ENCODE peak calls at places on chromosomes 3 and 15, in four cellular contexts. One of them, this sample, is unnamed.

GRCh38 chr3:62028236-62028635 is 345.1 kb downstream of the FEZF2 start:
- DNase-seq in bronchial epithelial cell: no peak
- DNase-seq in fibroblast of the aortic adventitia: no peak
- DNase-seq in hepatocyte: no peak
- DNase-seq in this sample: no peak

GRCh38 chr15:88730751-88731150 is 72.5 kb upstream of the ACAN start:
- DNase-seq in bronchial epithelial cell: no peak
- DNase-seq in hepatocyte: no peak
- DNase-seq in fibroblast of the aortic adventitia: no peak
- DNase-seq in this sample: no peak

GRCh38 chr15:25557916-25558315 is 119.1 kb upstream of the UBE3A start:
- DNase-seq in fibroblast of the aortic adventitia: no peak
- DNase-seq in hepatocyte: no peak
- DNase-seq in bronchial epithelial cell: no peak
- DNase-seq in this sample: no peak

GRCh38 chr3:109685084-109686079 is 348.0 kb upstream of the DPPA4 start:
- DNase-seq in hepatocyte: peak
- DNase-seq in fibroblast of the aortic adventitia: peak
- DNase-seq in bronchial epithelial cell: peak
- DNase-seq in this sample: peak

GRCh38 chr3:127565711-127566110 is 24.8 kb downstream of the TPRA1 start:
- DNase-seq in hepatocyte: no peak
- DNase-seq in fibroblast of the aortic adventitia: no peak
- DNase-seq in bronchial epithelial cell: no peak
- DNase-seq in this sample: no peak

GRCh38 chr15:62969442-62970089 is 73.0 kb upstream of the TPM1 start:
- DNase-seq in hepatocyte: no peak
- DNase-seq in bronchial epithelial cell: peak
- DNase-seq in fibroblast of the aortic adventitia: no peak
- DNase-seq in this sample: no peak

GRCh38 chr15:30001592-30001991 is 81.2 kb upstream of the GOLGA8J start:
- DNase-seq in hepatocyte: no peak
- DNase-seq in bronchial epithelial cell: no peak
- DNase-seq in fibroblast of the aortic adventitia: no peak
- DNase-seq in this sample: no peak

GRCh38 chr3:30689202-30689641 is 82.8 kb downstream of the TGFBR2 start:
- DNase-seq in fibroblast of the aortic adventitia: peak
- DNase-seq in bronchial epithelial cell: peak
- DNase-seq in hepatocyte: peak
- DNase-seq in this sample: peak

GRCh38 chr3:69250014-69250413 is 127.6 kb upstream of the LMOD3 start:
- DNase-seq in fibroblast of the aortic adventitia: peak
- DNase-seq in bronchial epithelial cell: no peak
- DNase-seq in hepatocyte: peak
- DNase-seq in this sample: peak

GRCh38 chr3:107997666-107998065 is 93.2 kb downstream of the CD47 start:
- DNase-seq in fibroblast of the aortic adventitia: no peak
- DNase-seq in hepatocyte: no peak
- DNase-seq in bronchial epithelial cell: no peak
- DNase-seq in this sample: no peak

GRCh38 chr3:169026543-169027181 is 636.9 kb downstream of the MECOM start:
- DNase-seq in fibroblast of the aortic adventitia: peak
- DNase-seq in hepatocyte: no peak
- DNase-seq in bronchial epithelial cell: peak
- DNase-seq in this sample: peak

GRCh38 chr3:46831316-46831715 is 31.9 kb downstream of the MYL3 start:
- DNase-seq in hepatocyte: no peak
- DNase-seq in bronchial epithelial cell: no peak
- DNase-seq in fibroblast of the aortic adventitia: no peak
- DNase-seq in this sample: no peak

GRCh38 chr3:101842935-101843330 is 6.4 kb upstream of the NFKBIZ start:
- DNase-seq in bronchial epithelial cell: no peak
- DNase-seq in hepatocyte: no peak
- DNase-seq in fibroblast of the aortic adventitia: no peak
- DNase-seq in this sample: no peak
- TF ChIP-seq CTCF in bronchial epithelial cell: no peak
- TF ChIP-seq CTCF in hepatocyte: no peak
- TF ChIP-seq CTCF in fibroblast of the aortic adventitia: no peak
- TF ChIP-seq CTCF in this sample: no peak

GRCh38 chr15:99504823-99505551 is 60.8 kb upstream of the MEF2A start:
- DNase-seq in fibroblast of the aortic adventitia: peak
- DNase-seq in hepatocyte: no peak
- DNase-seq in bronchial epithelial cell: peak
- DNase-seq in this sample: no peak
- TF ChIP-seq CTCF in fibroblast of the aortic adventitia: peak
- TF ChIP-seq CTCF in hepatocyte: no peak
- TF ChIP-seq CTCF in bronchial epithelial cell: peak
- TF ChIP-seq CTCF in this sample: peak

DNA sequence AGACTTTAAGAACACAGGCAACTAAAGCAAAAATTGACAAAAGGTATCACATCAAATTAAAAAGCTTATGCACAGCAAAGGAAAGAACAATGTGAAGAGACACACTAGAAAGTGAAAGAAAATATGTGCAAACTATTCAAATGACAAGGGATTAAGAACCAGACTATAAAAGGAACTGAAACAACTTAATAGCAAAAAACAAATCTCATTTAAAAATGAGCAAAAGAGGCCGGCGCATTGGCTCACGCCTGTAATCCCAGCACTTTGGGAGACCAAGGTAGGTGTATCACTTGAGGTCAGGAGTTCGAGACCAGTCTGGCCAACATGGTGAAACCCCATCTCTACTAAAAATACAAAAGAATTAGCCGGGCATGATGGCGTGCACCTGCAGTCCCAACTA is 14.4 kb downstream of the NGLY1 start:
- DNase-seq in hepatocyte: no peak
- DNase-seq in bronchial epithelial cell: no peak
- DNase-seq in fibroblast of the aortic adventitia: no peak
- DNase-seq in this sample: no peak
- TF ChIP-seq CTCF in hepatocyte: no peak
- TF ChIP-seq CTCF in bronchial epithelial cell: no peak
- TF ChIP-seq CTCF in fibroblast of the aortic adventitia: no peak
- TF ChIP-seq CTCF in this sample: no peak

GRCh38 chr3:29156071-29156715 is 124.7 kb upstream of the RBMS3 start:
- DNase-seq in fibroblast of the aortic adventitia: no peak
- DNase-seq in hepatocyte: no peak
- DNase-seq in bronchial epithelial cell: peak
- DNase-seq in this sample: no peak

GRCh38 chr3:29153811-29154210 is 127.1 kb upstream of the RBMS3 start:
- DNase-seq in bronchial epithelial cell: no peak
- DNase-seq in hepatocyte: no peak
- DNase-seq in fibroblast of the aortic adventitia: no peak
- DNase-seq in this sample: no peak

GRCh38 chr3:29152379-29152778 is 128.5 kb upstream of the RBMS3 start:
- DNase-seq in fibroblast of the aortic adventitia: no peak
- DNase-seq in hepatocyte: no peak
- DNase-seq in bronchial epithelial cell: no peak
- DNase-seq in this sample: no peak
- TF ChIP-seq CTCF in fibroblast of the aortic adventitia: no peak
- TF ChIP-seq CTCF in hepatocyte: no peak
- TF ChIP-seq CTCF in bronchial epithelial cell: no peak
- TF ChIP-seq CTCF in this sample: no peak

This sample was measured in Calu3.